ENCODE peak calls at places on chromosomes 5 and 9, in eight cellular contexts. L is A549, A is aorta, O is prostate gland, N is lower lobe of right lung, V is heart left ventricle, W is PC-3, Z is heart right ventricle. T is an unnamed sample. For H3K4me1, the result is how much of the 10 kb centered on the place peaks cover.

GRCh38 chr5:168869615-168870227 is 290.6 kb upstream of the PANK3 start:
- DNase-seq in L (no peak), A (no peak), O (no peak), N (no peak), V (peak), W (no peak), Z (peak), T (no peak)

GRCh38 chr5:160330212-160330611 is 17.8 kb upstream of the CCNJL start:
- DNase-seq in L (no peak), A (no peak), O (no peak), N (no peak), V (no peak), W (no peak), Z (no peak), T (no peak)

GRCh38 chr5:432928-433791 is 9.8 kb upstream of the EXOC3 start:
- DNase-seq in L (no peak), A (no peak), O (no peak), N (no peak), V (no peak), W (no peak), Z (no peak), T (no peak)

GRCh38 chr9:136303825-136304416 is at the start of gene CCDC187:
- DNase-seq in L (no peak), A (no peak), O (no peak), N (no peak), V (no peak), W (no peak), Z (no peak), T (no peak)

GRCh38 chr5:59275537-59276276 is 617.8 kb downstream of the PDE4D start:
- DNase-seq in L (no peak), A (no peak), O (peak), N (no peak), V (peak), W (no peak), Z (peak), T (peak)

GRCh38 chr5:142184939-142185526 is 76.5 kb downstream of the NDFIP1 start:
- DNase-seq in L (no peak), A (peak), O (no peak), N (no peak), V (no peak), W (no peak), Z (no peak), T (no peak)

GRCh38 chr5:155114655-155115054 is 101.1 kb downstream of the KIF4B start:
- DNase-seq in L (no peak), A (no peak), O (no peak), N (no peak), V (no peak), W (no peak), Z (no peak), T (no peak)

GRCh38 chr5:40784027-40784653 is 14.0 kb downstream of the PRKAA1 start:
- DNase-seq in L (no peak), A (no peak), O (no peak), N (no peak), V (no peak), W (no peak), Z (no peak), T (no peak)

GRCh38 chr5:173895766-173896165 is 7.6 kb downstream of the CPEB4 start:
- DNase-seq in L (no peak), A (no peak), O (no peak), N (no peak), V (no peak), W (peak), Z (no peak), T (no peak)

GRCh38 chr5:149719666-149720065 is 10.4 kb upstream of the PPARGC1B start:
- DNase-seq in L (no peak), A (no peak), O (peak), N (no peak), V (no peak), W (peak), Z (no peak), T (peak)

GRCh38 chr5:159851053-159851452 is 65.2 kb upstream of the ADRA1B start:
- DNase-seq in L (no peak), A (no peak), O (no peak), N (no peak), V (no peak), W (peak), Z (no peak), T (peak)

GRCh38 chr5:115170128-115170923 is 618 bp upstream of the TRIM36 start:
- DNase-seq in L (peak), A (peak), O (no peak), N (peak), V (no peak), W (peak), Z (no peak), T (no peak)

GRCh38 chr5:102583663-102584062 is 84.9 kb upstream of the SLCO6A1 start:
- DNase-seq in L (peak), A (no peak), O (no peak), N (no peak), V (no peak), W (peak), Z (no peak), T (no peak)

GRCh38 chr5:53434566-53434965 is 45.9 kb upstream of the FST start:
- DNase-seq in L (no peak), A (no peak), O (no peak), N (no peak), V (no peak), W (no peak), Z (no peak), T (no peak)

GRCh38 chr9:122777935-122778671 is 10.6 kb upstream of the OR5C1 start:
- DNase-seq in L (no peak), A (no peak), O (no peak), N (no peak), V (no peak), W (peak), Z (no peak), T (peak)

GRCh38 chr9:7316967-7317366 is 482.6 kb downstream of the DMAC1 start:
- DNase-seq in L (no peak), A (no peak), O (no peak), N (no peak), V (no peak), W (no peak), Z (no peak), T (no peak)

GRCh38 chr5:168600409-168600808 is 21.2 kb upstream of the PANK3 start:
- DNase-seq in L (no peak), A (no peak), O (peak), N (no peak), V (no peak), W (no peak), Z (no peak), T (no peak)

GRCh38 chr5:139653616-139654015 is 5.5 kb downstream of the CXXC5 start:
- DNase-seq in L (no peak), A (no peak), O (no peak), N (no peak), V (no peak), W (no peak), Z (no peak), T (no peak)

GRCh38 chr5:106875591-106876297 is 795.0 kb downstream of the EFNA5 start:
- DNase-seq in L (peak), A (no peak), O (no peak), N (no peak), V (no peak), W (peak), Z (no peak), T (no peak)

GRCh38 chr9:105968811-105969466 is 274.6 kb downstream of the TMEM38B start:
- DNase-seq in L (no peak), A (no peak), O (no peak), N (no peak), V (no peak), W (no peak), Z (no peak), T (no peak)

GRCh38 chr9:91693226-91693625 is 256.8 kb downstream of the ROR2 start:
- DNase-seq in L (no peak), A (no peak), O (no peak), N (no peak), V (no peak), W (no peak), Z (no peak), T (peak)

GRCh38 chr5:139404484-139404840 is 573 bp upstream of the SPATA24 start:
- DNase-seq in L (no peak), A (no peak), O (no peak), N (no peak), V (no peak), W (no peak), Z (no peak), T (no peak)

GRCh38 chr5:158430166-158430828 is 571.4 kb upstream of the CLINT1 start:
- DNase-seq in L (no peak), A (no peak), O (no peak), N (no peak), V (no peak), W (no peak), Z (no peak), T (no peak)

GRCh38 chr5:132684922-132685720 is 11.3 kb downstream of the IL4 start:
- DNase-seq in L (no peak), A (no peak), O (no peak), N (no peak), V (no peak), W (no peak), Z (no peak), T (no peak)

DNA sequence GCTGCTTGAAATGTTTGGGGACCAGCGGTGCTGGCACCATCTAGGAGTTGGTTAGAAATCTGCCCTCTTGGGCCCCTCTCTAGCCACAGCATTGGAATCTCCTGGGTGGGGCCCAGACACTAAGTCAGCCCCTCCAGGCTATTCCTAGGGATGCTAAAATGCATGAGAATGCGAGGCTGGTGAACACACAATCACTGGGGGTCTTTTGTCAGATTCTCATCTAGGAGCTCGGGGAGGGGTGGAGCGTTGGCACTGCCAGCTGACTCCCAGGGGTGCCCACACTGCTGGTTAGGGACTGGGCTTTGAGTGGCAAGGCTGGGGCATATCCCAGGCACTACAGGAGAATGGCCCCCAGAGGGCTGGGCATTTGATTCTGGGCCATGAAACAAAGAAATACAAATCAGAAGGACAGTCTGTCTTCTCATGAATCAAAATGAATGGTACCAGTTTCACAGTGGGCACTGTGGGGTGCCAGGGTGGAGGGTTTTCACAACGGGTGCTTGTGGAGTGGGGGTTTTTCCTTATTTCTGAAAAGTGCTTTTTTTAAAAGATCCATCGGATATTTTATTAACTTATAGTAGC is 127.8 kb upstream of the RAPGEF1 start:
- DNase-seq in L (no peak), A (peak), O (no peak), N (no peak), V (no peak), W (no peak), Z (no peak), T (no peak)
- H3K4me1 ChIP-seq in L (under half), A (under half), O (under half), N (under half), V (under half), W (under half), Z (under half), T (under half)

DNA sequence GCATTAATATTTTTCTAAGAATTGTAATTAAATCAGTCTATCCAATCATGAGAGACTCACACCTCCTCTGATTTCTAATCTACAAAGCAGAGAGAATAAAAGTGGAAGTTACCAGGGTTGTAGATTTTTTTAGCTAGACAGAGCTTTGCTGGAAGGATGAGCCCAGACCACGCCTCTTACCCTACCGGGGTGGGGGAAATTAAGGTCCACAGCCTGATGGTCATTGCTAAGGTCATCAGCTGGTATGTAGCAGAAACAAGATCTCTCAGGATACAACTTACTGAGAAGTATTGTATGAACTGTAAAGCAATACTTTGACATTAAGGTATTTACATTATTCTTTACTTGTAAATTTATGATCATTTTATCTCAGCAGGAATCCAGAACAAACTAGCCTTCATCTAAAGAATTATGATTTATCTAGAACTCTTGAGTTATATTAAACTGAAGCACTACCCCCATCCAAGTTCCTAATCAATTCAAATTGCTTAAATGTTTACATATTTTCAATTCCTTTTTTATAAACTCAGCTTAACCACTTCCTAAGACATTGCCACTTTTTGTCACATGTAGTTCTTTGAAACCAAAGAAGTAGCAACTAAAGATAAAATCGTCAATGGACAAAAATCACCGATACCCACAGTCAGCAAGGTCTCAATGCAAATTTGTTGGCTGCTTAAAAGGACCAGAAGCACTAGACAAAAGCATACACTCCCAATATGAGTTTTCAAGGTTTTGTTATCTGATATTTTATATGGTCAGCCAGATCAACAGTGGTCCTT is 225.8 kb upstream of the DAPK1 start:
- DNase-seq in L (no peak), A (no peak), O (no peak), N (no peak), V (no peak), W (no peak), Z (no peak), T (no peak)
- H3K4me1 ChIP-seq in L (under half), A (under half), O (under half), N (under half), V (under half), W (under half), Z (under half), T (under half)

GRCh38 chr9:121301881-121302286 is 33.9 kb downstream of the GSN start:
- DNase-seq in L (no peak), A (peak), O (no peak), N (peak), V (no peak), W (no peak), Z (no peak), T (no peak)
- H3K4me1 ChIP-seq in L (under half), A (under half), O (under half), N (half or more), V (under half), W (under half), Z (under half), T (under half)

DNA sequence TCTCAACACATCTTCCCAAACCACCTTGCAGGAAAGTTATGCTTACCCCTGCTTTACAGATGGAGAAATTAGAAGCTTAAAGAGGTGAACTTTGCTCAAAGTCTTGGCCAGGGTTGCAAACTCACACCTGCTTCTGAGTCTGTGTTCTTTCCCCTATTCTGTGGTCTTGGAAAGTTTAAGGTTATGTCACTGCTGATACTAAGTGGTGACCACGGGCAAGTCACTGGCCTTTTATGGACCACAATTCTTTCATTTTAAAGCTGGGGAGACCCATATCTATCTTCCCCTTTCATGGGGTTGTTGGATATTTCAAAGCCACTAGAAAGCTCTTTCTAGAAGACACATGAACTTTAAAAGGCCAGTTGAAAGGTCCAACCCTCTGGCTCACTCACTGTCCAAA is 95.4 kb upstream of the KLF4 start:
- DNase-seq in L (no peak), A (no peak), O (no peak), N (no peak), V (no peak), W (no peak), Z (no peak), T (no peak)
- H3K4me1 ChIP-seq in L (under half), A (under half), O (under half), N (under half), V (under half), W (under half), Z (under half), T (under half)

GRCh38 chr5:93076566-93076965 is 504.5 kb downstream of the NR2F1-AS1 start:
- DNase-seq in L (no peak), A (no peak), O (no peak), N (no peak), V (no peak), W (no peak), Z (no peak), T (no peak)

GRCh38 chr5:93078082-93079038 is 502.7 kb downstream of the NR2F1-AS1 start:
- DNase-seq in L (peak), A (no peak), O (peak), N (no peak), V (peak), W (peak), Z (peak), T (peak)

GRCh38 chr5:93079046-93079445 is 502.0 kb downstream of the NR2F1-AS1 start:
- DNase-seq in L (no peak), A (no peak), O (no peak), N (no peak), V (no peak), W (no peak), Z (no peak), T (no peak)

GRCh38 chr5:93073547-93073946 is 507.5 kb downstream of the NR2F1-AS1 start:
- DNase-seq in L (no peak), A (no peak), O (no peak), N (no peak), V (no peak), W (no peak), Z (no peak), T (no peak)

GRCh38 chr5:93076096-93076495 is 504.9 kb downstream of the NR2F1-AS1 start:
- DNase-seq in L (no peak), A (no peak), O (no peak), N (no peak), V (no peak), W (no peak), Z (no peak), T (no peak)
- H3K4me1 ChIP-seq in L (under half), A (under half), O (under half), N (under half), V (under half), W (half or more), Z (under half), T (under half)

DNA sequence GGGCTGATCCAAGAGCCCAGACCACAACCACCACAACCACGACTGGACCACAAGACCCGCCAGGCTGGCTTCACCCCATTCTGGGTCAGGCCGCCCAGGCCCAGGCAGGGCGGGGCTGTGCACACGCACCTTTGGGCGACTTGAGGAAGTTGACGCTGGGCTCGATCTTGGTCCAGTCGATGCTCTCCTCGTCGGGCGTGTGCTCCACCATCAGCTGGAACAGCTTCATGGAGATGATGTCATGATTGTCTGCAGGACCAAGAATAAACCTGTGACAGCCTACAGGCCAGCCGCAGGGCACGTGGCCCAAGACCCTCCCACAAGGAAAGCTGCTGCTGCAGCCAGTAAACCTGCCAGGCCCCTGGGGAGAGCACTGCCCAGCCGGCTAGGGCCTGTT is 17.3 kb downstream of the LMAN2 start:
- DNase-seq in L (no peak), A (peak), O (no peak), N (peak), V (peak), W (no peak), Z (no peak), T (no peak)
- H3K4me1 ChIP-seq in L (under half), A (under half), O (under half), N (under half), V (under half), W (under half), Z (under half), T (under half)

DNA sequence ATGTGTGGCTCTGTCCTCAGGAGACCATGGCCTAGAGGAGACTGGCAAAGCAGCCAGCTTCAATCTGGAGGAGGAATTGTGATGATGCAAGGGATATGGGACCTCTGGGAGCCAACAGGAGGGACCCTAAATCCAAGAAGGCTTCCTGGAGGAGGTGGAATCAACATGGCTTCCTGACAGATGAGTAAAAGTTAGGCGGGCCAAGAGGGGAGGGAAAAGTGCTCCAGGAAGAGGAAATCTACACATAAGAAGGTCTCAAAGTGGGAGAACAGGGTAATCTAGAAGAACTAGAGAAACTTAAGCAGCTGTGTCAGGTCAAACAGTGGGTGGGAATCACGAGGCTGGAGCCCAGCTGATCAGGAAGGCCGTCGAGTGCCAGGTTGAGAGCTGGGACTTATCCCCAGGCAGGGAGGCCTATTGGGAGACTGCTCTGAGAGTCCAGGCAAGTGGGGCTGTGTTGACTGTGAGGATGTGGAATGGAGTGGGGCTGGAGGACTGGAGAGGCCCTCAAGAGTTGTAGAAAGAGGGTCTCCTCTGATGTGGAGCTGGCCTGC is 119.1 kb downstream of the C9orf50 start:
- DNase-seq in L (no peak), A (no peak), O (no peak), N (peak), V (no peak), W (no peak), Z (no peak), T (no peak)
- H3K4me1 ChIP-seq in L (half or more), A (under half), O (under half), N (under half), V (under half), W (under half), Z (under half), T (under half)